ENCODE peak calls at places on chromosomes 6 and 20, in nine cellular contexts. X is bronchial epithelial cell, Z is lower lobe of right lung, C is MM.1S, P is HFF-Myc, N is HCT116, O is Calu3, I is RWPE1, E is breast epithelium. L is an unnamed sample.

GRCh38 chr6:73491371-73491770 is 29.5 kb downstream of the EEF1A1 start:
- DNase-seq in O (no peak), P (no peak), C (no peak), Z (no peak), E (no peak), I (no peak), N (no peak), X (peak; percentile 9), L (no peak)

GRCh38 chr20:18224968-18225568 is 63.3 kb upstream of the ZNF133 start:
- DNase-seq in X (peak; percentile 73), I (peak; percentile 71), E (no peak), P (peak; percentile 29), O (peak; percentile 9), C (no peak), Z (no peak), N (peak; percentile 12), L (no peak)

GRCh38 chr6:107936162-107936909 is 21.7 kb downstream of the SEC63 start:
- DNase-seq in X (no peak), P (no peak), E (no peak), I (no peak), Z (no peak), O (no peak), C (no peak), N (no peak), L (no peak)

GRCh38 chr6:117552618-117553017 is 49.7 kb downstream of the GOPC start:
- DNase-seq in N (no peak), O (no peak), P (no peak), I (no peak), Z (no peak), C (no peak), X (no peak), E (no peak), L (no peak)

GRCh38 chr6:132733288-132733687 is 19.4 kb upstream of the VNN1 start:
- DNase-seq in Z (no peak), E (no peak), I (no peak), P (no peak), X (no peak), N (no peak), O (no peak), C (no peak), L (no peak)

GRCh38 chr20:39264506-39265172 is 302.5 kb downstream of the DHX35 start:
- DNase-seq in P (peak; percentile 52), C (peak; percentile 28), O (peak; percentile 81), I (peak; percentile 97), N (peak; percentile 60), X (peak; percentile 80), E (peak; percentile 58), Z (no peak), L (no peak)

GRCh38 chr6:156879235-156879995 is 102.2 kb downstream of the ARID1B start:
- DNase-seq in P (no peak), I (no peak), Z (no peak), O (no peak), X (no peak), C (no peak), N (no peak), E (no peak), L (no peak)

GRCh38 chr6:28809947-28810654 is 113.7 kb downstream of the TRIM27 start:
- DNase-seq in I (no peak), Z (no peak), N (no peak), X (no peak), E (no peak), C (no peak), O (no peak), P (no peak), L (no peak)

GRCh38 chr20:62167474-62167873 is 15.4 kb upstream of the MTG2 start:
- DNase-seq in E (no peak), C (no peak), N (no peak), Z (no peak), I (no peak), X (no peak), O (no peak), P (no peak), L (no peak)

GRCh38 chr6:131755597-131755996 is 44.8 kb upstream of the CTAGE9 start:
- DNase-seq in E (no peak), P (peak; percentile 89), X (no peak), C (no peak), I (no peak), N (no peak), Z (no peak), O (no peak), L (no peak)

GRCh38 chr6:33592595-33593413 is 12.7 kb upstream of the BAK1 start:
- DNase-seq in P (no peak), X (no peak), C (no peak), N (no peak), O (no peak), E (no peak), Z (peak; percentile 62), I (no peak), L (no peak)

DNA sequence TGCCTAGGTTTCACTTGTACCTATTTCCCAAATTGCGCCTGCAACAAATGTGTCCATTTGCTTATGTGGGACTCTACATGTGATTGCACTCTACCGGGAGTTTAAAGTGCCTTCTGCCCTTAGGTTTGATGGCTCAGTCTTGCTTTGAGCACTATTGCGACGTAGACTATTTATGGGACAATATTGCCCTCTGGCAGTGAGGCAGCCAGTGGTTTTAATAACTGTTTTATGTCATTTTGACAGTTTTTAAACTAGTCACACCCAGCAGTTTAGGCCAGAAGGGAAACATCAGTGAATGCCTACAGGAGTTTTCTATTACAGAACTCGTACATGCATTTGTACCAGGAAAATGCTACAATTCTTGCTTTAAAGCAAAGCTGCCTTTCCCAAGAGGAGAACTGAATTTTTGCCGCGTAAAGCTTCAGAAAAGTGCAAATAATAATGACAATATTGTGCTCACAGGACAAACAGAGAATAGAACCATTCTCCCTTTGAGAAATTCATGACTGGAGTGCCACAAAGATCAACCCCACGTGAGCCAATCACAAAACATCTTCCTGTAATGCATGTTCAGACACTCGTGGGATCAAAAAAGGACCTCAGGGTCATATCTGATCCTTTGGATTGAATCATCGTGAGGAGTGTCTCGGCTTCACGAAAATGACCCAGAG is 813.6 kb downstream of the KIF16B start:
- DNase-seq in X (no peak), O (no peak), Z (no peak), I (no peak), C (no peak), N (no peak), P (peak; percentile 32), E (no peak), L (no peak)
- TF ChIP-seq CTCF in X (no peak), O (no peak), Z (no peak), I (no peak), C (no peak), N (no peak), P (no peak), E (no peak), L (peak; percentile 77)

GRCh38 chr6:110040716-110041115 is 62.6 kb downstream of the GPR6 start:
- DNase-seq in O (no peak), P (no peak), X (no peak), C (no peak), E (no peak), Z (no peak), N (no peak), I (no peak), L (no peak)

GRCh38 chr6:110041149-110041548 is 63.0 kb downstream of the GPR6 start:
- DNase-seq in N (no peak), X (no peak), I (no peak), E (no peak), Z (no peak), P (no peak), C (no peak), O (no peak), L (no peak)

GRCh38 chr6:110041830-110042229 is 63.7 kb downstream of the GPR6 start:
- DNase-seq in N (no peak), E (no peak), Z (no peak), O (no peak), X (no peak), P (no peak), I (no peak), C (no peak), L (no peak)

GRCh38 chr6:110039364-110039995 is 61.4 kb downstream of the GPR6 start:
- DNase-seq in O (peak; percentile 90), E (peak; percentile 91), I (peak; percentile 74), P (peak; percentile 75), X (peak; percentile 83), N (peak; percentile 80), Z (peak; percentile 88), C (peak; percentile 82), L (no peak)

DNA sequence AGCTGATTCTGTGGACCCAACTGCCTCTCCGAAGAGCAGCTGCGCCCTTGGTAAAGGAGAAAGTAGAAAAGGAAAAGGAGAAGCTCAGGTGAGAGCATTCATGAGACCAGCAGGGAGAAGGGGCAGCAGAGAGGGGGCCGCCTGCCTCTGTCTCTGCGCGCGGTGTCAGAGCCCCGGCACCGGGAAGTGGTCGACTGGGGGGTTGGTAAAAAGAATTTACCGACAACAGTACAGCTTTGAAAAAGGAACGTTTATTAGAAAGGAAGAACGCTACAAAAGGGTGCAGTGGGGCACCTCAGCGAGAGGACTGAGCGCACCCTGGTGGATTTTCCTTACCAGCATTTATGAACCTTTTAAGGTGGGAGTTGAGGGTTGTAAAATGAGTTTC is 61.9 kb downstream of the GPR6 start:
- DNase-seq in P (peak; percentile 11), N (peak; percentile 32), I (peak; percentile 19), X (peak; percentile 31), Z (no peak), C (peak; percentile 39), O (peak; percentile 62), E (no peak), L (no peak)
- TF ChIP-seq CTCF in P (peak; percentile 38), N (peak; percentile 52), I (no peak), X (peak; percentile 59), Z (no peak), C (peak; percentile 42), O (peak; percentile 40), E (peak; percentile 33), L (peak; percentile 38)

DNA sequence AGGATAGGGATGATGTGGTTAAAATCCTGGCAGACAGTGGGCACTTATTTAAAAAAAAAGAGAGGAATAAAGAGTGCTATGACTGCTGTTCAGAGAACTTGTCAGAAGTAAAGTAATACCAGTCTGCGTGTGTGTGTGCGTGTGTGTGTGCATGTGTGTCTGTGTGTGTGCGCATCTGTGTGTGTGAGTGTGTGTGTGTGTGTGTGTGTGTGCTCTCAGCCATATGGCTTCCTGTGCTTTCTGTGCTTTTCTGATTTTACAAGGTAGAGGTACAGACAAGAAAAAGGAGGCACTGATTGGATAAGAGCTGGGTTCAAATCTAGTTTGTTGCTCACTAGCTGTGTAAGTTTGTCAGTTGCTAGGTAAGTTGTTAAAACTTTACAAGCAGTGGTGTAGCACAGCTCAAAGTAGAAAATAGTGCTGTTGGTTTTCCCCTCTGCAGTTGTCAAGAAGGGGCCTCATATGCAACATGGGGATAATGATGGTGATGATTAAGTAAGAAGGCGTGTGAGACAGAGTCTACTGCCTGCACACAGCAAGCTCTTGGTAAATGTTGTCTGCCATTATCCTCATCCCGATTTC is 155.3 kb upstream of the ZNF217 start:
- DNase-seq in O (no peak), P (no peak), N (no peak), Z (no peak), I (no peak), E (no peak), X (peak; percentile 37), C (no peak), L (no peak)
- TF ChIP-seq CTCF in O (no peak), P (no peak), N (no peak), Z (no peak), I (no peak), E (no peak), X (no peak), C (no peak), L (no peak)

DNA sequence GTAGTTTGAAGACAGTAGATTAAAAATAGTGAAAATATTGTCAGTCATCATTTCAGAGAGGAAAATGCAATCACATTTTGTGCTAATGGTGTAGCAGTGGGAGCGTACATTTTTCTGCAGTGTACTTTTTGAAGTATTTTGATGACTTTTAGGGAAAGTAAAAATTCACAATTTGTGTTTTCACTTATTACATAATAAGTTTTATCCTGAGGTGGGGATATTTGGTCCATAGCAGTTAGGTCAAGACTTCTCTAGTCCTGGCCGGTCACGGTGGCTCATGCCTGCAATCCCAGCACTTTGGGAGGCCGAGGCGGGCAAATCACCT is 122.3 kb downstream of the SASH1 start:
- DNase-seq in O (no peak), E (no peak), X (no peak), C (no peak), I (no peak), P (no peak), Z (no peak), N (no peak), L (no peak)
- TF ChIP-seq CTCF in O (no peak), E (no peak), X (no peak), C (no peak), I (peak; percentile 48), P (no peak), Z (no peak), N (no peak), L (peak; percentile 50)